ENCODE peak calls at places on chromosome 20, in eight cellular contexts. R is CD4-positive, alpha-beta T cell; H is EL; T is activated CD4-positive, alpha-beta T cell treated with anti-CD3 and anti-CD28 coated beads for 48 hours; F is SHP77 treated with DMSO at 0.1 percent for 48 hours; J is stimulated activated CD4-positive, alpha-beta T cell treated with anti-CD3 and anti-CD28 coated beads, Interleukin-12 subunit alpha, Interleukin-12 subunit beta, amount 100 ng/mL, for 48 hours; Q is hypothalamus; W is ureter. O is an unnamed sample.

GRCh38 chr20:1983311-1983710 is 10.5 kb downstream of the PDYN start:
- DNase-seq in R (no peak), H (no peak), T (no peak), F (no peak), J (no peak), Q (no peak), W (no peak), O (no peak)

GRCh38 chr20:45592574-45593189 is 13.6 kb upstream of the WFDC8 start:
- DNase-seq in R (no peak), H (peak; percentile 57), T (peak; percentile 39), F (peak; percentile 57), J (peak; percentile 30), Q (no peak), W (no peak), O (no peak)

GRCh38 chr20:62716198-62716940 is 7.7 kb downstream of the NTSR1 start:
- DNase-seq in R (peak; percentile 22), H (peak; percentile 30), T (peak; percentile 49), F (no peak), J (peak; percentile 9), Q (no peak), W (no peak), O (no peak)

GRCh38 chr20:59805786-59806577 is 127.5 kb downstream of the SYCP2 start:
- DNase-seq in R (no peak), H (no peak), T (no peak), F (no peak), J (no peak), Q (no peak), W (peak; percentile 9), O (peak; percentile 85)

GRCh38 chr20:62880147-62880934 is 18.7 kb upstream of the TCFL5 start:
- DNase-seq in R (no peak), H (no peak), T (no peak), F (no peak), J (no peak), Q (no peak), W (no peak), O (no peak)

GRCh38 chr20:35200255-35200654 is 26.2 kb upstream of the MMP24 start:
- DNase-seq in R (no peak), H (peak; percentile 78), T (no peak), F (no peak), J (no peak), Q (no peak), W (no peak), O (no peak)

GRCh38 chr20:48308882-48309281 is 518.9 kb downstream of the PREX1 start:
- DNase-seq in R (no peak), H (no peak), T (no peak), F (no peak), J (no peak), Q (no peak), W (no peak), O (no peak)

GRCh38 chr20:2671977-2672376 is 8.0 kb upstream of the IDH3B start:
- DNase-seq in R (no peak), H (no peak), T (no peak), F (no peak), J (no peak), Q (no peak), W (no peak), O (no peak)

GRCh38 chr20:36528875-36529425 is 12.4 kb upstream of the MYL9 start:
- DNase-seq in R (no peak), H (no peak), T (no peak), F (no peak), J (no peak), Q (no peak), W (no peak), O (peak; percentile 69)

GRCh38 chr20:11155156-11155805 is 481.5 kb upstream of the JAG1 start:
- DNase-seq in R (no peak), H (no peak), T (no peak), F (no peak), J (no peak), Q (no peak), W (no peak), O (no peak)

O was measured in mesenteric fat pad.